ENCODE peak calls at places on chromosomes 1 and 21, in six cellular contexts. One of them, this sample, is unnamed.

GRCh38 chr1:230591676-230592075 is 50.6 kb upstream of the COG2 start:
- DNase-seq in HCT116: no peak
- DNase-seq in tibial nerve: no peak
- DNase-seq in vagina: no peak
- DNase-seq in breast epithelium: no peak
- DNase-seq in body of pancreas: no peak
- DNase-seq in this sample: no peak

GRCh38 chr1:5507340-5507739 is 484.9 kb downstream of the NPHP4 start:
- DNase-seq in body of pancreas: no peak
- DNase-seq in breast epithelium: no peak
- DNase-seq in vagina: no peak
- DNase-seq in HCT116: no peak
- DNase-seq in tibial nerve: no peak
- DNase-seq in this sample: no peak

GRCh38 chr1:207058878-207059867 is 6.1 kb downstream of the PFKFB2 start:
- DNase-seq in breast epithelium: no peak
- DNase-seq in tibial nerve: no peak
- DNase-seq in body of pancreas: no peak
- DNase-seq in HCT116: no peak
- DNase-seq in vagina: no peak
- DNase-seq in this sample: no peak

GRCh38 chr1:34831721-34832246 is 27.8 kb downstream of the SMIM12 start:
- DNase-seq in breast epithelium: no peak
- DNase-seq in HCT116: no peak
- DNase-seq in tibial nerve: no peak
- DNase-seq in vagina: peak; percentile 10
- DNase-seq in body of pancreas: no peak
- DNase-seq in this sample: no peak

GRCh38 chr1:214378492-214378891 is 97.5 kb downstream of the SMYD2 start:
- DNase-seq in breast epithelium: no peak
- DNase-seq in HCT116: no peak
- DNase-seq in tibial nerve: no peak
- DNase-seq in body of pancreas: no peak
- DNase-seq in vagina: no peak
- DNase-seq in this sample: no peak

GRCh38 chr1:84479998-84480397 is 932 bp downstream of the RPF1 start:
- DNase-seq in tibial nerve: no peak
- DNase-seq in breast epithelium: no peak
- DNase-seq in vagina: no peak
- DNase-seq in body of pancreas: no peak
- DNase-seq in HCT116: no peak
- DNase-seq in this sample: no peak

GRCh38 chr1:159161001-159161718 is 10.3 kb upstream of the CADM3 start:
- DNase-seq in breast epithelium: peak; percentile 67
- DNase-seq in tibial nerve: peak; percentile 51
- DNase-seq in HCT116: peak; percentile 50
- DNase-seq in vagina: peak; percentile 88
- DNase-seq in body of pancreas: peak; percentile 76
- DNase-seq in this sample: no peak

GRCh38 chr21:44368711-44369446 is 15.5 kb downstream of the TRPM2 start:
- DNase-seq in breast epithelium: peak; percentile 49
- DNase-seq in tibial nerve: peak; percentile 8
- DNase-seq in vagina: no peak
- DNase-seq in HCT116: no peak
- DNase-seq in body of pancreas: no peak
- DNase-seq in this sample: peak; percentile 53

GRCh38 chr1:57982852-57983251 is 559.0 kb upstream of the DAB1 start:
- DNase-seq in breast epithelium: no peak
- DNase-seq in body of pancreas: no peak
- DNase-seq in vagina: no peak
- DNase-seq in HCT116: no peak
- DNase-seq in tibial nerve: no peak
- DNase-seq in this sample: no peak

GRCh38 chr1:51192213-51192843 is 43.7 kb upstream of the RNF11 start:
- DNase-seq in vagina: no peak
- DNase-seq in breast epithelium: peak; percentile 58
- DNase-seq in HCT116: peak; percentile 63
- DNase-seq in body of pancreas: peak; percentile 67
- DNase-seq in tibial nerve: peak; percentile 26
- DNase-seq in this sample: no peak

GRCh38 chr21:22201669-22202068 is 1203.5 kb downstream of the NCAM2 start:
- DNase-seq in breast epithelium: no peak
- DNase-seq in tibial nerve: no peak
- DNase-seq in vagina: no peak
- DNase-seq in body of pancreas: no peak
- DNase-seq in HCT116: no peak
- DNase-seq in this sample: no peak

GRCh38 chr1:65277605-65278343 is 31.6 kb upstream of the DNAJC6 start:
- DNase-seq in body of pancreas: no peak
- DNase-seq in vagina: no peak
- DNase-seq in tibial nerve: no peak
- DNase-seq in HCT116: no peak
- DNase-seq in breast epithelium: no peak
- DNase-seq in this sample: no peak

GRCh38 chr1:230864441-230864840 is 3.9 kb downstream of the C1orf198 start:
- DNase-seq in HCT116: no peak
- DNase-seq in body of pancreas: no peak
- DNase-seq in breast epithelium: no peak
- DNase-seq in vagina: no peak
- DNase-seq in tibial nerve: no peak
- DNase-seq in this sample: no peak

GRCh38 chr1:31746687-31747086 is 17.5 kb downstream of the ADGRB2 start:
- DNase-seq in HCT116: no peak
- DNase-seq in vagina: no peak
- DNase-seq in tibial nerve: no peak
- DNase-seq in body of pancreas: no peak
- DNase-seq in breast epithelium: no peak
- DNase-seq in this sample: no peak

GRCh38 chr21:34841154-34841553 is 172.4 kb downstream of the CLIC6 start:
- DNase-seq in tibial nerve: no peak
- DNase-seq in HCT116: no peak
- DNase-seq in breast epithelium: no peak
- DNase-seq in body of pancreas: no peak
- DNase-seq in vagina: no peak
- DNase-seq in this sample: no peak

GRCh38 chr1:31861346-31861745 is 45.5 kb upstream of the SPOCD1 start:
- DNase-seq in tibial nerve: no peak
- DNase-seq in body of pancreas: no peak
- DNase-seq in vagina: no peak
- DNase-seq in HCT116: no peak
- DNase-seq in breast epithelium: no peak
- DNase-seq in this sample: no peak

GRCh38 chr1:226425431-226426031 is 17.6 kb upstream of the PARP1 start:
- DNase-seq in body of pancreas: no peak
- DNase-seq in tibial nerve: no peak
- DNase-seq in breast epithelium: no peak
- DNase-seq in vagina: no peak
- DNase-seq in HCT116: no peak
- DNase-seq in this sample: no peak

GRCh38 chr1:201916649-201917249 is 28.1 kb downstream of the SHISA4 start:
- DNase-seq in breast epithelium: peak; percentile 62
- DNase-seq in tibial nerve: peak; percentile 91
- DNase-seq in vagina: no peak
- DNase-seq in body of pancreas: peak; percentile 68
- DNase-seq in HCT116: no peak
- DNase-seq in this sample: no peak

GRCh38 chr1:205677152-205677551 is 3.2 kb downstream of the SLC45A3 start:
- DNase-seq in breast epithelium: no peak
- DNase-seq in vagina: no peak
- DNase-seq in tibial nerve: no peak
- DNase-seq in body of pancreas: no peak
- DNase-seq in HCT116: no peak
- DNase-seq in this sample: no peak

GRCh38 chr1:205687242-205687641 is 6.9 kb upstream of the SLC45A3 start:
- DNase-seq in vagina: no peak
- DNase-seq in breast epithelium: no peak
- DNase-seq in tibial nerve: no peak
- DNase-seq in body of pancreas: no peak
- DNase-seq in HCT116: no peak
- DNase-seq in this sample: no peak

GRCh38 chr1:216314369-216315095 is 108.7 kb downstream of the USH2A start:
- DNase-seq in vagina: no peak
- DNase-seq in breast epithelium: no peak
- DNase-seq in HCT116: no peak
- DNase-seq in tibial nerve: no peak
- DNase-seq in body of pancreas: peak; percentile 20
- DNase-seq in this sample: no peak

GRCh38 chr1:206503591-206504362 is 3.6 kb upstream of the RASSF5 start:
- DNase-seq in body of pancreas: no peak
- DNase-seq in HCT116: peak; percentile 78
- DNase-seq in vagina: no peak
- DNase-seq in tibial nerve: no peak
- DNase-seq in breast epithelium: no peak
- DNase-seq in this sample: no peak

GRCh38 chr1:154557939-154558609 is 388 bp downstream of the UBE2Q1 start:
- DNase-seq in tibial nerve: no peak
- DNase-seq in HCT116: no peak
- DNase-seq in breast epithelium: peak; percentile 63
- DNase-seq in vagina: peak; percentile 91
- DNase-seq in body of pancreas: peak; percentile 51
- DNase-seq in this sample: no peak

GRCh38 chr1:35894183-35894582 is 11.2 kb downstream of the AGO1 start:
- DNase-seq in breast epithelium: no peak
- DNase-seq in body of pancreas: no peak
- DNase-seq in HCT116: no peak
- DNase-seq in vagina: no peak
- DNase-seq in tibial nerve: no peak
- DNase-seq in this sample: no peak

GRCh38 chr1:236377832-236378535 is 16.1 kb upstream of the EDARADD start:
- DNase-seq in body of pancreas: no peak
- DNase-seq in HCT116: no peak
- DNase-seq in tibial nerve: no peak
- DNase-seq in vagina: no peak
- DNase-seq in breast epithelium: no peak
- DNase-seq in this sample: no peak

GRCh38 chr1:237042892-237043576 is 1.1 kb downstream of the RYR2 start:
- DNase-seq in tibial nerve: no peak
- DNase-seq in body of pancreas: no peak
- DNase-seq in vagina: no peak
- DNase-seq in HCT116: no peak
- DNase-seq in breast epithelium: no peak
- DNase-seq in this sample: no peak

GRCh38 chr1:33908344-33908956 is 44.6 kb downstream of the HMGB4 start:
- DNase-seq in body of pancreas: no peak
- DNase-seq in breast epithelium: no peak
- DNase-seq in HCT116: no peak
- DNase-seq in tibial nerve: no peak
- DNase-seq in vagina: no peak
- DNase-seq in this sample: no peak

GRCh38 chr1:220808501-220809186 is 21.9 kb downstream of the MTARC1 start:
- DNase-seq in HCT116: no peak
- DNase-seq in vagina: no peak
- DNase-seq in body of pancreas: no peak
- DNase-seq in tibial nerve: no peak
- DNase-seq in breast epithelium: no peak
- DNase-seq in this sample: no peak

GRCh38 chr1:242811092-242811840 is 286.8 kb upstream of the PLD5 start:
- DNase-seq in breast epithelium: no peak
- DNase-seq in HCT116: no peak
- DNase-seq in tibial nerve: no peak
- DNase-seq in body of pancreas: no peak
- DNase-seq in vagina: no peak
- DNase-seq in this sample: no peak

GRCh38 chr1:7438396-7438785 is 332.7 kb upstream of the VAMP3 start:
- DNase-seq in body of pancreas: no peak
- DNase-seq in HCT116: no peak
- DNase-seq in tibial nerve: no peak
- DNase-seq in breast epithelium: no peak
- DNase-seq in vagina: no peak
- DNase-seq in this sample: no peak

DNA sequence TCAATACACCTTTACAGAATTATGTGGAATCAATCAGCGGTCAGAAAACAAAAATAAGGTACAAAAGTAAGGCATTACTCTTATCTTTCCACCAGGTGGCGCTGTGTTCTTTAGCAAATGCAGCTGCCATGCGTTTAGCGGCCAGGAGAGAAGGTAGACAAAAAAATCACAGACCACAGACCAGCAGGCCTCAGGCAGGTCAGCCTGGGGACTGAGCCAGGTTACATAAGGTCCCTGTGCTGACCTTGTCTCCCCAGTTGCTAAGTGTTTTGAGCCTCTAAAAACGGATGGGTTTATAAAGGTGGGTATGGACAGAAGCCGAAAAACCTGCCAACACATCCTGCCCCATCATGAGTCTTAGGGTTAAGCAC is 2.8 kb downstream of the RGS16 start:
- DNase-seq in tibial nerve: no peak
- DNase-seq in HCT116: peak; percentile 69
- DNase-seq in breast epithelium: peak; percentile 58
- DNase-seq in vagina: no peak
- DNase-seq in body of pancreas: peak; percentile 85
- DNase-seq in this sample: no peak
- H3K4me1 ChIP-seq in tibial nerve: peaks cover 20% of the 10 kb centered on the region
- H3K4me1 ChIP-seq in HCT116: no peaks in the 10 kb centered on the region
- H3K4me1 ChIP-seq in breast epithelium: peaks cover 16% of the 10 kb centered on the region
- H3K4me1 ChIP-seq in vagina: peaks cover 19% of the 10 kb centered on the region
- H3K4me1 ChIP-seq in body of pancreas: peaks cover 37% of the 10 kb centered on the region
- H3K4me1 ChIP-seq in this sample: no peaks in the 10 kb centered on the region

GRCh38 chr1:93681549-93682412 is at the start of gene BCAR3:
- DNase-seq in tibial nerve: peak; percentile 57
- DNase-seq in vagina: no peak
- DNase-seq in breast epithelium: peak; percentile 71
- DNase-seq in HCT116: no peak
- DNase-seq in body of pancreas: peak; percentile 62
- DNase-seq in this sample: peak; percentile 83
- H3K4me3 ChIP-seq in tibial nerve: peak within 1 kb of the TSS; percentile 90
- H3K4me3 ChIP-seq in vagina: peak within 1 kb of the TSS; percentile 65
- H3K4me3 ChIP-seq in breast epithelium: peak within 1 kb of the TSS; percentile 95
- H3K4me3 ChIP-seq in HCT116: peak within 1 kb of the TSS; percentile 67
- H3K4me3 ChIP-seq in body of pancreas: peak within 1 kb of the TSS; percentile 29
- H3K4me3 ChIP-seq in this sample: peak within 1 kb of the TSS; percentile 83

GRCh38 chr1:194584052-194584451 is 1397.6 kb upstream of the B3GALT2 start:
- DNase-seq in body of pancreas: no peak
- DNase-seq in HCT116: no peak
- DNase-seq in tibial nerve: no peak
- DNase-seq in breast epithelium: no peak
- DNase-seq in vagina: no peak
- DNase-seq in this sample: no peak
- H3K4me1 ChIP-seq in body of pancreas: no peaks in the 10 kb centered on the region
- H3K4me1 ChIP-seq in HCT116: no peaks in the 10 kb centered on the region
- H3K4me1 ChIP-seq in tibial nerve: no peaks in the 10 kb centered on the region
- H3K4me1 ChIP-seq in breast epithelium: no peaks in the 10 kb centered on the region
- H3K4me1 ChIP-seq in vagina: no peaks in the 10 kb centered on the region
- H3K4me1 ChIP-seq in this sample: no peaks in the 10 kb centered on the region

GRCh38 chr1:18901147-18901951 is 1.0 kb downstream of the ALDH4A1 start:
- DNase-seq in vagina: no peak
- DNase-seq in tibial nerve: no peak
- DNase-seq in HCT116: no peak
- DNase-seq in body of pancreas: no peak
- DNase-seq in breast epithelium: no peak
- DNase-seq in this sample: no peak
- H3K4me3 ChIP-seq in vagina: peak overlapping the region; percentile 66
- H3K4me3 ChIP-seq in tibial nerve: peak overlapping the region; percentile 89
- H3K4me3 ChIP-seq in HCT116: peak overlapping the region; percentile 69
- H3K4me3 ChIP-seq in body of pancreas: no peak overlapping the region
- H3K4me3 ChIP-seq in breast epithelium: peak overlapping the region; percentile 97
- H3K4me3 ChIP-seq in this sample: peak overlapping the region; percentile 87

This sample was measured in RWPE2.